ENCODE peak calls at places on chromosomes 12 and 14, in four cellular contexts. Y is left cardiac atrium, X is chondrocyte, I is lung. C is an unnamed sample.

GRCh38 chr14:100589071-100589759 is 2.0 kb upstream of the BEGAIN start:
- DNase-seq in Y (peak; percentile 14), I (no peak), X (peak; percentile 72), C (no peak)

GRCh38 chr12:10771132-10771733 is 31.2 kb downstream of the TAS2R7 start:
- DNase-seq in X (no peak), I (no peak), Y (no peak), C (peak; percentile 38)

GRCh38 chr12:76201758-76202157 is 117.3 kb upstream of the NAP1L1 start:
- DNase-seq in Y (no peak), I (no peak), X (no peak), C (no peak)

GRCh38 chr12:6161124-6161882 is 36.8 kb upstream of the VWF start:
- DNase-seq in I (no peak), X (no peak), Y (peak; percentile 67), C (no peak)

GRCh38 chr12:53074290-53074998 is 4.7 kb downstream of the SPRYD3 start:
- DNase-seq in Y (no peak), X (peak; percentile 63), I (no peak), C (no peak)

GRCh38 chr12:5556033-5556614 is 124.2 kb downstream of the NTF3 start:
- DNase-seq in Y (no peak), X (no peak), I (no peak), C (no peak)

GRCh38 chr12:122979001-122979907 is 1.2 kb upstream of the ARL6IP4 start:
- DNase-seq in X (no peak), Y (no peak), I (no peak), C (no peak)

GRCh38 chr12:989751-990278 is 1.2 kb upstream of the ERC1 start:
- DNase-seq in Y (peak; percentile 38), I (no peak), X (no peak), C (no peak)

GRCh38 chr12:24944598-24944975 is 4.3 kb downstream of the BCAT1 start:
- DNase-seq in I (no peak), X (no peak), Y (no peak), C (no peak)

GRCh38 chr14:99273025-99273723 is 1.2 kb upstream of the BCL11B start:
- DNase-seq in X (no peak), Y (no peak), I (no peak), C (peak; percentile 16)

GRCh38 chr14:103563089-103563620 is 395 bp downstream of the COA8 start:
- DNase-seq in Y (no peak), I (peak; percentile 62), X (no peak), C (no peak)

GRCh38 chr14:75283162-75283883 is 4.7 kb downstream of the FOS start:
- DNase-seq in I (no peak), Y (peak; percentile 38), X (no peak), C (peak; percentile 72)

GRCh38 chr12:121278450-121279375 is 17.8 kb downstream of the CAMKK2 start:
- DNase-seq in I (peak; percentile 54), X (no peak), Y (peak; percentile 72), C (no peak)

GRCh38 chr12:88946377-88946997 is 366.2 kb upstream of the KITLG start:
- DNase-seq in X (no peak), I (peak; percentile 34), Y (no peak), C (no peak)

GRCh38 chr12:116136340-116136739 is 141.2 kb downstream of the MED13L start:
- DNase-seq in I (no peak), X (no peak), Y (no peak), C (no peak)

GRCh38 chr14:28468191-28469151 is 298.1 kb upstream of the FOXG1 start:
- DNase-seq in X (no peak), I (no peak), Y (no peak), C (no peak)

GRCh38 chr12:21117995-21118394 is 13.0 kb upstream of the SLCO1B1 start:
- DNase-seq in Y (no peak), X (no peak), I (no peak), C (no peak)

GRCh38 chr12:6435941-6436715 is 8.6 kb upstream of the CD27 start:
- DNase-seq in I (no peak), Y (no peak), X (no peak), C (no peak)

C was measured in central memory CD4-positive, alpha-beta T cell.